ENCODE peak calls at places on chromosomes 1 and 21, in four cellular contexts. Y, M, K and V are unnamed samples.

GRCh38 chr21:18069875-18070274 is 174.8 kb upstream of the CHODL start:
- DNase-seq in Y (no peak), M (no peak), K (no peak), V (no peak)

GRCh38 chr1:116686175-116686574 is 18.6 kb upstream of the IGSF3 start:
- DNase-seq in Y (no peak), M (no peak), K (no peak), V (no peak)

GRCh38 chr21:39232926-39233325 is 49.7 kb upstream of the PSMG1 start:
- DNase-seq in Y (no peak), M (peak), K (no peak), V (peak)

GRCh38 chr1:28519946-28520725 is 14.3 kb downstream of the RCC1 start:
- DNase-seq in Y (no peak), M (no peak), K (no peak), V (no peak)

GRCh38 chr1:235648954-235649721 is 446 bp downstream of the GNG4 start:
- DNase-seq in Y (peak), M (peak), K (no peak), V (no peak)

GRCh38 chr1:160101717-160102522 is 3.5 kb upstream of the IGSF8 start:
- DNase-seq in Y (no peak), M (no peak), K (no peak), V (no peak)

GRCh38 chr1:119116725-119117124 is 23.7 kb downstream of the WARS2 start:
- DNase-seq in Y (no peak), M (peak), K (no peak), V (no peak)

GRCh38 chr1:25967308-25967707 is 30.6 kb downstream of the PAFAH2 start:
- DNase-seq in Y (no peak), M (no peak), K (no peak), V (no peak)

GRCh38 chr1:115982399-115982798 is 6.1 kb downstream of the SLC22A15 start:
- DNase-seq in Y (no peak), M (no peak), K (no peak), V (no peak)

GRCh38 chr21:26739189-26739588 is 106.0 kb downstream of the ADAMTS1 start:
- DNase-seq in Y (no peak), M (peak), K (no peak), V (peak)

GRCh38 chr1:156282143-156282478 is 514 bp downstream of the SMG5 start:
- DNase-seq in Y (no peak), M (no peak), K (no peak), V (no peak)

GRCh38 chr1:110227774-110228173 is 17.7 kb downstream of the KCNC4 start:
- DNase-seq in Y (no peak), M (no peak), K (no peak), V (no peak)

GRCh38 chr1:59543211-59543668 is 246.3 kb downstream of the FGGY start:
- DNase-seq in Y (no peak), M (no peak), K (no peak), V (no peak)

GRCh38 chr1:100950311-100950710 is 54.4 kb downstream of the SLC30A7 start:
- DNase-seq in Y (no peak), M (peak), K (no peak), V (no peak)

GRCh38 chr1:55235722-55236121 is 20.6 kb upstream of the USP24 start:
- DNase-seq in Y (peak), M (peak), K (no peak), V (no peak)

GRCh38 chr1:162612606-162613400 is 19.5 kb upstream of the DDR2 start:
- DNase-seq in Y (no peak), M (peak), K (peak), V (peak)

GRCh38 chr1:220920967-220921366 is 41.7 kb downstream of the HLX start:
- DNase-seq in Y (no peak), M (no peak), K (no peak), V (no peak)

GRCh38 chr1:220921498-220921897 is 42.3 kb downstream of the HLX start:
- DNase-seq in Y (no peak), M (no peak), K (no peak), V (no peak)

GRCh38 chr1:220922951-220923350 is 43.7 kb downstream of the HLX start:
- DNase-seq in Y (no peak), M (no peak), K (no peak), V (no peak)

GRCh38 chr1:220924331-220924730 is 45.1 kb downstream of the HLX start:
- DNase-seq in Y (no peak), M (no peak), K (no peak), V (no peak)

GRCh38 chr1:220921991-220922390 is 42.7 kb downstream of the HLX start:
- DNase-seq in Y (no peak), M (no peak), K (no peak), V (no peak)
- H3K4me3 ChIP-seq in Y (no peak), M (no peak), K (no peak), V (no peak)

GRCh38 chr1:244834596-244835275 is 722 bp upstream of the COX20 start:
- DNase-seq in Y (peak), M (peak), K (peak), V (peak)
- H3K4me3 ChIP-seq in Y (peak), M (peak), K (peak), V (peak)

GRCh38 chr1:233905416-233906051 is 1.1 kb downstream of the SLC35F3 start:
- DNase-seq in Y (no peak), M (no peak), K (no peak), V (no peak)
- H3K4me3 ChIP-seq in Y (peak), M (no peak), K (no peak), V (peak)

DNA sequence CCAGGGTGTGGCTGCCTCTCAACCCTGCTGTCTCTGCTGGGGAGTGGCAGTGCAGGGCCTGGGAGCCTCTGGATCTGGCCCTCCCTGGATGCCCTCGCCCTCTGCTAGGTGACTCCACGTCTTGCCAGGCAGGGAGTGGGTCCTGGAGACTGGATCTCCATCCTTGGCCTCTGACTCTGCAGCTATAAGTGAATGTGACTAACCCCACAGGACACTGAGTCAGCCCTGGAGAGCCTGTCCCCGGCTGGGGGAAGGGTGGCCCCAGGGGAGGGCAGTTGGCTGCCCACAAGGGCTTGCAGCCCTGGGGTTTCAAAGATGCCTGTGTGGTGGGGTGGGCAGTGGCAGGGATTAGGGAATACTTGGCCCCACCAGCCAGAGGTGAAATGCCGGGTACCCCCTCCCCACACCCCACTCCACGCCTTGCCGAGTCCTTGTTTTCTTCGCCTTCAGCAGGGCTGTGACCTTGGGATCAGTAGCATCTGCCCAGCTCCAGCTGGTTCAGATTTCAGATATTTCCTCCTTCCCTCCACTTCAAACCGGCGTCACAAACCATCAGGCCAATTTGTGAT is 1.9 kb upstream of the MYBPH start:
- DNase-seq in Y (peak), M (peak), K (peak), V (no peak)
- H3K4me3 ChIP-seq in Y (no peak), M (no peak), K (no peak), V (no peak)

DNA sequence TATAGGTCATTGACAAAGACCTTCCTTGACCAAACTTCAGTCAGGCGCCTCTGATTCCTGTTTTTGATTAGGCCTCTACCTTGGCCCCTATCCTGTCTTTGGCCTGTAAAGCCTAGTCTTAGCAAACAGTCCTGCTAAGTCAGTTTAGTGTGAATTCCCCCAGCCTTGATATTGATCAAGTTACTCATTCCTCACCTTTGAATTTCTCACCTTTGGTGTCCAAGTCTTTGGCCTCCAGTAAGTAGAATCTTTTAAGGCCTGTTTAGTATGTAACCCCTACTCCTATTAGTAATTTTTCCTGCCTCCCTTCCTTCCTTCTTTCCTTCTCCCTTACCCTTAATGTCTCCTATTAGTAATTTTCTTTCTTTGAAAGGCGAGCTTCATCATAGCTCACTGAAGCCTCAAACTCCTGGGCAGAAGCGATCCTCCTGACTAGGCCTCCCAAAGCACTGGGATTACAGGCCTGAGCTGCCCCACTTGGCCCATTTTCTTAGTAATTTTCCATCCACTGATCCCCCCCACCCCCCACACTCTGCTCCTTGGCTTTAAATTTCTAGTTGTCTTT is 13.0 kb upstream of the ZNF692 start:
- DNase-seq in Y (no peak), M (no peak), K (no peak), V (no peak)
- H3K4me3 ChIP-seq in Y (no peak), M (peak), K (peak), V (peak)

GRCh38 chr1:46687910-46688509 is 16.4 kb downstream of the TEX38 start:
- DNase-seq in Y (no peak), M (no peak), K (no peak), V (no peak)
- H3K4me3 ChIP-seq in Y (no peak), M (no peak), K (no peak), V (no peak)